ENCODE peak calls at places on chromosomes 7 and 10, in ten cellular contexts. K, V, T, W, L, X, B, H, Y and G are unnamed samples.

GRCh38 chr10:82463614-82464013 is 588.6 kb downstream of the NRG3 start:
- DNase-seq in K (no peak), V (no peak), T (no peak), W (no peak), L (no peak), X (no peak), B (no peak), H (no peak), Y (no peak), G (no peak)

GRCh38 chr7:77537136-77537594 is at the start of gene PTPN12:
- DNase-seq in K (peak; percentile 76), V (no peak), T (no peak), W (no peak), L (no peak), X (no peak), B (no peak), H (no peak), Y (peak; percentile 59), G (peak; percentile 73)

GRCh38 chr7:27151945-27152815 is at the start of gene HOXA3:
- DNase-seq in K (peak; percentile 72), V (peak; percentile 9), T (peak; percentile 85), W (peak; percentile 56), L (no peak), X (no peak), B (peak; percentile 73), H (no peak), Y (no peak), G (peak; percentile 60)

GRCh38 chr7:93147358-93147757 is 827 bp downstream of the SAMD9L start:
- DNase-seq in K (peak; percentile 16), V (peak; percentile 18), T (peak; percentile 57), W (no peak), L (peak; percentile 60), X (no peak), B (no peak), H (peak; percentile 20), Y (peak; percentile 45), G (peak; percentile 50)

GRCh38 chr7:80150621-80151273 is 16.1 kb downstream of the GNAI1 start:
- DNase-seq in K (no peak), V (no peak), T (no peak), W (no peak), L (peak; percentile 72), X (no peak), B (no peak), H (no peak), Y (peak; percentile 41), G (no peak)

GRCh38 chr10:67666416-67667043 is 29.5 kb downstream of the CTNNA3 start:
- DNase-seq in K (no peak), V (no peak), T (no peak), W (no peak), L (peak; percentile 23), X (no peak), B (peak; percentile 5), H (no peak), Y (no peak), G (no peak)

GRCh38 chr10:60236869-60237524 is 152.7 kb downstream of the ANK3 start:
- DNase-seq in K (no peak), V (peak; percentile 24), T (peak; percentile 86), W (peak; percentile 15), L (no peak), X (peak; percentile 5), B (no peak), H (peak; percentile 19), Y (peak; percentile 27), G (peak; percentile 11)

GRCh38 chr10:117537436-117537903 is 5.1 kb upstream of the EMX2 start:
- DNase-seq in K (peak; percentile 76), V (no peak), T (no peak), W (no peak), L (peak; percentile 12), X (no peak), B (peak; percentile 93), H (no peak), Y (no peak), G (peak; percentile 32)

GRCh38 chr10:84306751-84307384 is 21.5 kb upstream of the CCSER2 start:
- DNase-seq in K (no peak), V (no peak), T (no peak), W (no peak), L (no peak), X (no peak), B (no peak), H (no peak), Y (no peak), G (no peak)

GRCh38 chr7:134351424-134351823 is 34.7 kb upstream of the SLC35B4 start:
- DNase-seq in K (no peak), V (no peak), T (no peak), W (no peak), L (no peak), X (no peak), B (peak; percentile 19), H (no peak), Y (no peak), G (no peak)

GRCh38 chr10:43785252-43785651 is 136.6 kb upstream of the ZNF32 start:
- DNase-seq in K (no peak), V (no peak), T (no peak), W (no peak), L (no peak), X (no peak), B (peak; percentile 52), H (no peak), Y (no peak), G (no peak)

GRCh38 chr7:90175667-90176066 is 21.4 kb downstream of the STEAP1 start:
- DNase-seq in K (no peak), V (no peak), T (no peak), W (no peak), L (no peak), X (no peak), B (no peak), H (no peak), Y (no peak), G (no peak)

GRCh38 chr7:99224263-99224947 is 16.5 kb upstream of the KPNA7 start:
- DNase-seq in K (no peak), V (no peak), T (peak; percentile 67), W (no peak), L (peak; percentile 35), X (no peak), B (no peak), H (no peak), Y (peak; percentile 22), G (peak; percentile 83)

GRCh38 chr10:124508070-124508667 is 46.5 kb downstream of the LHPP start:
- DNase-seq in K (no peak), V (no peak), T (no peak), W (no peak), L (no peak), X (no peak), B (peak; percentile 47), H (no peak), Y (no peak), G (no peak)

GRCh38 chr7:5421626-5422323 is 1.9 kb downstream of the TNRC18 start:
- DNase-seq in K (peak; percentile 57), V (peak; percentile 44), T (peak; percentile 77), W (peak; percentile 57), L (peak; percentile 85), X (no peak), B (peak; percentile 70), H (peak; percentile 68), Y (peak; percentile 77), G (peak; percentile 71)

GRCh38 chr7:107870427-107871000 is 20.5 kb upstream of the DLD start:
- DNase-seq in K (no peak), V (no peak), T (no peak), W (no peak), L (no peak), X (no peak), B (no peak), H (no peak), Y (no peak), G (no peak)

GRCh38 chr10:101601541-101601940 is 13.4 kb downstream of the DPCD start:
- DNase-seq in K (no peak), V (peak; percentile 51), T (no peak), W (no peak), L (no peak), X (no peak), B (no peak), H (no peak), Y (no peak), G (no peak)

GRCh38 chr7:139424004-139424403 is 59.5 kb downstream of the KLRG2 start:
- DNase-seq in K (no peak), V (no peak), T (no peak), W (no peak), L (no peak), X (no peak), B (no peak), H (no peak), Y (no peak), G (no peak)

GRCh38 chr7:139426258-139427028 is 57.0 kb downstream of the KLRG2 start:
- DNase-seq in K (no peak), V (peak; percentile 24), T (no peak), W (no peak), L (no peak), X (no peak), B (no peak), H (no peak), Y (no peak), G (no peak)

GRCh38 chr7:139427788-139428187 is 55.7 kb downstream of the KLRG2 start:
- DNase-seq in K (no peak), V (no peak), T (no peak), W (no peak), L (no peak), X (no peak), B (no peak), H (no peak), Y (no peak), G (no peak)

GRCh38 chr7:139430443-139430842 is 53.0 kb downstream of the KLRG2 start:
- DNase-seq in K (no peak), V (no peak), T (no peak), W (no peak), L (no peak), X (no peak), B (no peak), H (no peak), Y (no peak), G (no peak)

GRCh38 chr7:139427029-139427420 is 56.4 kb downstream of the KLRG2 start:
- DNase-seq in K (no peak), V (no peak), T (no peak), W (no peak), L (no peak), X (no peak), B (no peak), H (no peak), Y (no peak), G (no peak)
- H3K36me3 ChIP-seq in K (no peaks in the 10 kb centered on the region), V (peaks cover 35% of the 10 kb centered on the region), T (no peaks in the 10 kb centered on the region), W (peaks cover 32% of the 10 kb centered on the region), L (peaks cover 41% of the 10 kb centered on the region), X (peaks cover 26% of the 10 kb centered on the region), B (peaks cover 7% of the 10 kb centered on the region), H (peaks cover 43% of the 10 kb centered on the region), Y (peaks cover 7% of the 10 kb centered on the region), G (peaks cover 11% of the 10 kb centered on the region)

GRCh38 chr7:26101471-26102151 is 50.4 kb upstream of the NFE2L3 start:
- DNase-seq in K (no peak), V (no peak), T (peak; percentile 58), W (peak; percentile 21), L (no peak), X (no peak), B (peak; percentile 54), H (peak; percentile 18), Y (no peak), G (no peak)
- H3K4me3 ChIP-seq in K (no peak overlapping the region), V (no peak overlapping the region), T (peak overlapping the region; percentile 29), W (no peak overlapping the region), L (no peak overlapping the region), X (peak overlapping the region; percentile 12), B (no peak overlapping the region), H (peak overlapping the region; percentile 42), Y (no peak overlapping the region), G (no peak overlapping the region)

GRCh38 chr7:41976411-41976810 is 260.6 kb downstream of the GLI3 start:
- DNase-seq in K (no peak), V (no peak), T (no peak), W (no peak), L (no peak), X (no peak), B (no peak), H (no peak), Y (no peak), G (no peak)
- H3K36me3 ChIP-seq in K (no peaks in the 10 kb centered on the region), V (peaks cover 7% of the 10 kb centered on the region), T (no peaks in the 10 kb centered on the region), W (no peaks in the 10 kb centered on the region), L (peaks cover 3% of the 10 kb centered on the region), X (peaks cover 43% of the 10 kb centered on the region), B (no peaks in the 10 kb centered on the region), H (peaks cover 20% of the 10 kb centered on the region), Y (no peaks in the 10 kb centered on the region), G (no peaks in the 10 kb centered on the region)

GRCh38 chr10:24951201-24952145 is 933 bp downstream of the PRTFDC1 start:
- DNase-seq in K (peak; percentile 41), V (no peak), T (peak; percentile 66), W (no peak), L (no peak), X (no peak), B (peak; percentile 65), H (no peak), Y (no peak), G (no peak)
- H3K4me3 ChIP-seq in K (peak overlapping the region; percentile 52), V (peak overlapping the region; percentile 78), T (peak overlapping the region; percentile 67), W (peak overlapping the region; percentile 70), L (peak overlapping the region; percentile 57), X (peak overlapping the region; percentile 55), B (peak overlapping the region; percentile 73), H (peak overlapping the region; percentile 63), Y (peak overlapping the region; percentile 57), G (no peak overlapping the region)